ENCODE peak calls at places on chromosomes 7 and 10, in seven cellular contexts. F is A549, W is esophagus squamous epithelium, D is HepG2, P is lower leg skin, S is testis, N is transverse colon. T is an unnamed sample.

GRCh38 chr7:22728416-22729029 is 1.5 kb downstream of the IL6 start:
- DNase-seq in F (peak), W (no peak), D (peak), P (no peak), S (no peak), N (no peak), T (peak)

GRCh38 chr7:135664046-135664589 is 1.8 kb downstream of the STMP1 start:
- DNase-seq in F (no peak), W (no peak), D (peak), P (no peak), S (no peak), N (no peak), T (no peak)

GRCh38 chr10:25522946-25523608 is 348.3 kb downstream of the GPR158 start:
- DNase-seq in F (peak), W (no peak), D (no peak), P (no peak), S (peak), N (no peak), T (peak)

GRCh38 chr10:91416339-91416868 is 6.3 kb downstream of the HECTD2 start:
- DNase-seq in F (no peak), W (no peak), D (no peak), P (no peak), S (no peak), N (no peak), T (no peak)

GRCh38 chr10:6108631-6109443 is 20.0 kb downstream of the RBM17 start:
- DNase-seq in F (peak), W (no peak), D (peak), P (no peak), S (no peak), N (no peak), T (peak)

GRCh38 chr10:35643151-35643975 is 1.3 kb upstream of the FZD8 start:
- DNase-seq in F (peak), W (no peak), D (no peak), P (peak), S (peak), N (peak), T (peak)

GRCh38 chr7:149284343-149284742 is 22.3 kb downstream of the ZNF783 start:
- DNase-seq in F (no peak), W (no peak), D (no peak), P (peak), S (no peak), N (peak), T (no peak)

GRCh38 chr7:136072447-136072846 is 95.3 kb upstream of the MTPN start:
- DNase-seq in F (no peak), W (no peak), D (no peak), P (no peak), S (no peak), N (no peak), T (no peak)

GRCh38 chr10:32436215-32436614 is 9.7 kb upstream of the CCDC7 start:
- DNase-seq in F (no peak), W (no peak), D (no peak), P (no peak), S (no peak), N (no peak), T (no peak)

GRCh38 chr7:75842836-75843446 is 29.3 kb upstream of the CCL24 start:
- DNase-seq in F (peak), W (no peak), D (peak), P (no peak), S (peak), N (no peak), T (peak)

GRCh38 chr7:45574521-45575500 is 643 bp downstream of the ADCY1 start:
- DNase-seq in F (peak), W (no peak), D (peak), P (no peak), S (no peak), N (no peak), T (peak)

GRCh38 chr7:152383341-152384234 is 52.2 kb downstream of the KMT2C start:
- DNase-seq in F (peak), W (no peak), D (no peak), P (no peak), S (no peak), N (no peak), T (no peak)

GRCh38 chr7:140697447-140698143 is 1.1 kb downstream of the NDUFB2 start:
- DNase-seq in F (no peak), W (no peak), D (no peak), P (no peak), S (no peak), N (no peak), T (no peak)

GRCh38 chr10:93816123-93816747 is 58.5 kb downstream of the LGI1 start:
- DNase-seq in F (peak), W (no peak), D (peak), P (peak), S (peak), N (peak), T (peak)

GRCh38 chr10:27158421-27158820 is 3.3 kb downstream of the MASTL start:
- DNase-seq in F (peak), W (no peak), D (peak), P (no peak), S (no peak), N (no peak), T (no peak)

GRCh38 chr10:129768437-129769355 is 195.4 kb downstream of the EBF3 start:
- DNase-seq in F (no peak), W (no peak), D (no peak), P (peak), S (peak), N (peak), T (no peak)

GRCh38 chr7:100369105-100369504 is 4.2 kb upstream of the PILRA start:
- DNase-seq in F (no peak), W (no peak), D (no peak), P (no peak), S (peak), N (peak), T (no peak)

GRCh38 chr7:151866028-151866427 is 10.9 kb downstream of the PRKAG2 start:
- DNase-seq in F (no peak), W (no peak), D (no peak), P (no peak), S (no peak), N (no peak), T (no peak)

GRCh38 chr7:15399446-15399845 is 162.4 kb downstream of the AGMO start:
- DNase-seq in F (no peak), W (no peak), D (no peak), P (no peak), S (no peak), N (no peak), T (no peak)

GRCh38 chr7:41858196-41858595 is 155.3 kb upstream of the INHBA start:
- DNase-seq in F (no peak), W (no peak), D (no peak), P (no peak), S (no peak), N (no peak), T (no peak)

GRCh38 chr7:5667391-5667790 is 114.1 kb downstream of the RNF216 start:
- DNase-seq in F (no peak), W (no peak), D (no peak), P (no peak), S (peak), N (no peak), T (peak)

GRCh38 chr7:40197527-40197926 is 62.7 kb downstream of the SUGCT start:
- DNase-seq in F (no peak), W (no peak), D (no peak), P (no peak), S (no peak), N (no peak), T (no peak)

GRCh38 chr7:5452937-5453540 is 29.4 kb upstream of the TNRC18 start:
- DNase-seq in F (peak), W (no peak), D (no peak), P (no peak), S (no peak), N (no peak), T (peak)

GRCh38 chr7:44322631-44323363 is 2.6 kb downstream of the CAMK2B start:
- DNase-seq in F (no peak), W (no peak), D (no peak), P (no peak), S (no peak), N (no peak), T (no peak)

GRCh38 chr7:137909042-137909441 is 62.3 kb upstream of the DGKI start:
- DNase-seq in F (no peak), W (no peak), D (no peak), P (no peak), S (no peak), N (no peak), T (no peak)

GRCh38 chr10:60958892-60959601 is 15.1 kb upstream of the RHOBTB1 start:
- DNase-seq in F (no peak), W (no peak), D (no peak), P (no peak), S (no peak), N (no peak), T (no peak)

GRCh38 chr10:103500481-103500880 is 7.0 kb downstream of the NEURL1 start:
- DNase-seq in F (no peak), W (no peak), D (no peak), P (no peak), S (peak), N (no peak), T (no peak)

GRCh38 chr10:59754951-59755350 is 1.7 kb upstream of the MRLN start:
- DNase-seq in F (no peak), W (no peak), D (no peak), P (no peak), S (no peak), N (no peak), T (no peak)

GRCh38 chr7:3013975-3014792 is 29.5 kb downstream of the CARD11 start:
- DNase-seq in F (no peak), W (no peak), D (no peak), P (peak), S (no peak), N (no peak), T (no peak)

GRCh38 chr10:61600389-61600788 is 62.3 kb upstream of the CABCOCO1 start:
- DNase-seq in F (no peak), W (no peak), D (no peak), P (no peak), S (no peak), N (no peak), T (no peak)

GRCh38 chr7:1525409-1525808 is 5.1 kb upstream of the MAFK start:
- DNase-seq in F (no peak), W (no peak), D (no peak), P (no peak), S (no peak), N (no peak), T (no peak)

DNA sequence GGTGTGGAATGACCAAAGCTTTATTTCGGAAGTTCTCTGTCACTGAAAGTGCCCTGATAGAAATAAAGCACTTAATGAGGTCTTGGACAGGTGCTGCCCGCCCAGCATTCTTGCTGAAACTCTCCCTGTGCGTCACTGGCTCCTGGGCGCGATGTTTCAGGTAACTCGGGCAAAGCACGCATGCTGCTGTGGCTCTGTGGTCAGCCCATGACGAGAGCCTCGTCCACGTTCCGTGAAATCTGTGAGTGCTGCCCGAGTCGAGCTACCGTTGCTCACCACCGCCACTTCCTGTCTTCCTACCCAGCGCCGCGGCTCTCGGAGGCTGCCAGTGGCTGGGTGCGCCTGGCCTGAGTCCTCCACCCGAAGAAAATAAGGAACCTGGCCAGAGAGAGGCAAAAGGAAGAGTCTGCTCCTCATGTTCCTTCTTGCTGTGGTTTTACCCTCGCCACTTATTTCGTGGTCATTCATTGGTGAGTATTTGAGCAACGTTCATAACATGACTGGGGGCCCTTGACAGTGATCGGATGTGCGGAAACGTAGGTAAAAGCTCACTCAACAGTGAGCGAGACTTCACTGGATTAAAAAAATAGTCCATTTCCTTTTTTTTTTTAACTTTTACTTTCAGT is 95.5 kb downstream of the MAP3K8 start:
- DNase-seq in F (no peak), W (peak), D (no peak), P (peak), S (peak), N (peak), T (no peak)
- TF ChIP-seq POLR2A in F (no peak), W (peak), D (no peak), P (no peak), S (no peak), N (peak), T (no peak)

GRCh38 chr10:132396495-132397035 is 435 bp upstream of the PWWP2B start:
- DNase-seq in F (peak), W (no peak), D (peak), P (no peak), S (no peak), N (peak), T (no peak)
- TF ChIP-seq CTCF in F (peak), W (peak), D (peak), P (no peak), S (peak), N (peak), T (no peak)

GRCh38 chr7:27185013-27185707 is at the start of gene HOXA11:
- DNase-seq in F (no peak), W (no peak), D (no peak), P (peak), S (peak), N (peak), T (peak)
- TF ChIP-seq POLR2A in F (no peak), W (no peak), D (no peak), P (no peak), S (no peak), N (peak), T (peak)

DNA sequence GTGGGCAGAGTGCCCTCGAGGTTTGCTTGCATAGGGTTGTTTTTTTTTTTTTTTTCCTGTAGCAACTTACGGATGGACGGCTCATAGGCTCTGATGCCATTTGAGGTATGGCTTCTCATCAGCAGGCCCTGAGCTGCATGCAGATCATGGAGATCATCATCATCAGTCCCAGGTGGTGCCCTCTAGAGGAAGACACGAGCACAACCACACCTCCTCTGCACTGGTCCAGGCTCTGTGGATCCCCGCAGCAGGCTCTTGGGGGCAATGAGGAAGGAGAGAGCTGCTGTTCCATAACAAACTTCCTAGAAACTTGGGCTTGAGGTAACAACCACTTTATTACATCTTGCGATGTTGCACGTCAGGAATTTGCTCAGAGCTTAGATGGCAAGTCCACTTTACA is 132.7 kb upstream of the CXCL12 start:
- DNase-seq in F (no peak), W (no peak), D (peak), P (no peak), S (peak), N (no peak), T (no peak)
- TF ChIP-seq CTCF in F (no peak), W (no peak), D (peak), P (no peak), S (peak), N (no peak), T (no peak)